ENCODE peak calls at places on chromosome 2, in seven cellular contexts. One of them, this sample, is unnamed.

GRCh38 chr2:220417503-220417902 is 790.1 kb downstream of the SLC4A3 start:
- DNase-seq in A549: no peak
- DNase-seq in ovary: no peak
- DNase-seq in HCT116: no peak
- DNase-seq in uterus: no peak
- DNase-seq in IMR-90: no peak
- DNase-seq in H54: no peak
- DNase-seq in this sample: no peak

GRCh38 chr2:10926191-10926830 is 14.6 kb downstream of the KCNF1 start:
- DNase-seq in IMR-90: no peak
- DNase-seq in H54: no peak
- DNase-seq in ovary: no peak
- DNase-seq in uterus: no peak
- DNase-seq in A549: no peak
- DNase-seq in HCT116: no peak
- DNase-seq in this sample: no peak

GRCh38 chr2:43593241-43593640 is 2.6 kb downstream of the THADA start:
- DNase-seq in A549: no peak
- DNase-seq in uterus: no peak
- DNase-seq in IMR-90: no peak
- DNase-seq in HCT116: no peak
- DNase-seq in H54: no peak
- DNase-seq in ovary: no peak
- DNase-seq in this sample: no peak

GRCh38 chr2:200025717-200026116 is 70.3 kb downstream of the MAIP1 start:
- DNase-seq in IMR-90: peak; percentile 32
- DNase-seq in H54: no peak
- DNase-seq in ovary: no peak
- DNase-seq in uterus: no peak
- DNase-seq in A549: no peak
- DNase-seq in HCT116: no peak
- DNase-seq in this sample: no peak

GRCh38 chr2:174593574-174594203 is 3.9 kb downstream of the WIPF1 start:
- DNase-seq in uterus: no peak
- DNase-seq in H54: peak; percentile 19
- DNase-seq in ovary: no peak
- DNase-seq in IMR-90: peak; percentile 84
- DNase-seq in HCT116: no peak
- DNase-seq in A549: no peak
- DNase-seq in this sample: peak; percentile 76

GRCh38 chr2:71637736-71638135 is 184.4 kb downstream of the DYSF start:
- DNase-seq in ovary: no peak
- DNase-seq in IMR-90: no peak
- DNase-seq in H54: no peak
- DNase-seq in HCT116: no peak
- DNase-seq in A549: no peak
- DNase-seq in uterus: no peak
- DNase-seq in this sample: no peak

GRCh38 chr2:190404487-190404886 is 3.7 kb upstream of the MFSD6 start:
- DNase-seq in ovary: no peak
- DNase-seq in IMR-90: peak; percentile 65
- DNase-seq in uterus: no peak
- DNase-seq in A549: no peak
- DNase-seq in H54: no peak
- DNase-seq in HCT116: peak; percentile 32
- DNase-seq in this sample: no peak

GRCh38 chr2:108632332-108632712 is 87.0 kb upstream of the RANBP2 start:
- DNase-seq in IMR-90: no peak
- DNase-seq in HCT116: no peak
- DNase-seq in uterus: no peak
- DNase-seq in ovary: no peak
- DNase-seq in A549: no peak
- DNase-seq in H54: no peak
- DNase-seq in this sample: no peak

GRCh38 chr2:230347659-230348305 is 20.8 kb downstream of the SP140L start:
- DNase-seq in H54: no peak
- DNase-seq in ovary: no peak
- DNase-seq in IMR-90: peak; percentile 31
- DNase-seq in HCT116: no peak
- DNase-seq in uterus: no peak
- DNase-seq in A549: no peak
- DNase-seq in this sample: no peak

GRCh38 chr2:3266727-3267548 is 110.7 kb downstream of the EIPR1 start:
- DNase-seq in A549: no peak
- DNase-seq in uterus: no peak
- DNase-seq in IMR-90: no peak
- DNase-seq in H54: no peak
- DNase-seq in HCT116: no peak
- DNase-seq in ovary: no peak
- DNase-seq in this sample: no peak

GRCh38 chr2:101272045-101272784 is 19.5 kb downstream of the CNOT11 start:
- DNase-seq in A549: no peak
- DNase-seq in HCT116: no peak
- DNase-seq in ovary: no peak
- DNase-seq in H54: no peak
- DNase-seq in uterus: no peak
- DNase-seq in IMR-90: no peak
- DNase-seq in this sample: no peak

GRCh38 chr2:145764631-145765030 is 1244.7 kb upstream of the ZEB2 start:
- DNase-seq in IMR-90: no peak
- DNase-seq in uterus: peak; percentile 33
- DNase-seq in ovary: peak; percentile 12
- DNase-seq in HCT116: no peak
- DNase-seq in A549: no peak
- DNase-seq in H54: no peak
- DNase-seq in this sample: no peak

GRCh38 chr2:59930430-59930829 is 623.0 kb downstream of the BCL11A start:
- DNase-seq in ovary: no peak
- DNase-seq in A549: no peak
- DNase-seq in H54: no peak
- DNase-seq in HCT116: no peak
- DNase-seq in IMR-90: no peak
- DNase-seq in uterus: no peak
- DNase-seq in this sample: no peak

GRCh38 chr2:486381-486780 is 190.8 kb downstream of the TMEM18 start:
- DNase-seq in ovary: no peak
- DNase-seq in A549: no peak
- DNase-seq in HCT116: no peak
- DNase-seq in IMR-90: no peak
- DNase-seq in H54: no peak
- DNase-seq in uterus: no peak
- DNase-seq in this sample: no peak

GRCh38 chr2:218168635-218169462 is 2.1 kb upstream of the CXCR1 start:
- DNase-seq in HCT116: peak; percentile 37
- DNase-seq in H54: peak; percentile 22
- DNase-seq in ovary: peak; percentile 18
- DNase-seq in A549: peak; percentile 35
- DNase-seq in uterus: peak; percentile 39
- DNase-seq in IMR-90: peak; percentile 18
- DNase-seq in this sample: no peak

GRCh38 chr2:98601532-98602132 is 6.7 kb downstream of the COA5 start:
- DNase-seq in ovary: no peak
- DNase-seq in H54: peak; percentile 31
- DNase-seq in uterus: no peak
- DNase-seq in HCT116: peak; percentile 23
- DNase-seq in A549: peak; percentile 52
- DNase-seq in IMR-90: peak; percentile 47
- DNase-seq in this sample: no peak

DNA sequence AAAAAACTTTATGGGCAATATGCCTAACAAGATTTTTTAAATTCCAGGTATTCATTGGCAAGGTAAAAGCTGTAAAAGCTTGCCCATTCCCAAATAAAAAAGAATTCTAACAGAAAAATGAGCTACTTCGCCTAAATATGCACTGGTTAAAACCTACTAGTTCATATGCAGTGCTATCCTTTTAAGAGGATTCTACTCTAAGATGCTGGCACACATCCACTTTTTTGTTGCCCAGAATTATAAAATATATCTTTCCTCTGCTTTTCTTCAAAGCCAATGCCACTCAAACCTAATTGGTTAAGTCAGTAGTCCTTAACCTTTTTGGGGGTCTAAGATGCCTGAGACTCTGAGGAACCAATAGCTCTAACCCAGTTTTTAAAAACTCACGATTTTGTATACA is 3.2 kb downstream of the XPO1 start:
- DNase-seq in A549: no peak
- DNase-seq in uterus: no peak
- DNase-seq in IMR-90: peak; percentile 3
- DNase-seq in ovary: no peak
- DNase-seq in H54: no peak
- DNase-seq in HCT116: no peak
- DNase-seq in this sample: no peak
- TF ChIP-seq POLR2A in A549: no peak
- TF ChIP-seq POLR2A in uterus: no peak
- TF ChIP-seq POLR2A in IMR-90: no peak
- TF ChIP-seq POLR2A in ovary: no peak
- TF ChIP-seq POLR2A in H54: no peak
- TF ChIP-seq POLR2A in HCT116: no peak
- TF ChIP-seq POLR2A in this sample: no peak

GRCh38 chr2:159613515-159614336 is 2.6 kb downstream of the BAZ2B start:
- DNase-seq in H54: no peak
- DNase-seq in A549: no peak
- DNase-seq in uterus: no peak
- DNase-seq in HCT116: no peak
- DNase-seq in IMR-90: peak; percentile 53
- DNase-seq in ovary: no peak
- DNase-seq in this sample: no peak
- TF ChIP-seq POLR2A in H54: no peak
- TF ChIP-seq POLR2A in A549: no peak
- TF ChIP-seq POLR2A in uterus: no peak
- TF ChIP-seq POLR2A in HCT116: no peak
- TF ChIP-seq POLR2A in IMR-90: no peak
- TF ChIP-seq POLR2A in ovary: no peak
- TF ChIP-seq POLR2A in this sample: no peak

GRCh38 chr2:96816127-96816835 is at the start of gene CNNM3:
- DNase-seq in A549: peak; percentile 96
- DNase-seq in IMR-90: peak; percentile 88
- DNase-seq in uterus: peak; percentile 95
- DNase-seq in H54: peak; percentile 99
- DNase-seq in HCT116: peak; percentile 71
- DNase-seq in ovary: peak; percentile 95
- DNase-seq in this sample: peak; percentile 99
- TF ChIP-seq POLR2A in A549: peak; percentile 68
- TF ChIP-seq POLR2A in IMR-90: no peak
- TF ChIP-seq POLR2A in uterus: peak; percentile 77
- TF ChIP-seq POLR2A in H54: peak; percentile 61
- TF ChIP-seq POLR2A in HCT116: peak; percentile 45
- TF ChIP-seq POLR2A in ovary: peak; percentile 55
- TF ChIP-seq POLR2A in this sample: peak; percentile 16

DNA sequence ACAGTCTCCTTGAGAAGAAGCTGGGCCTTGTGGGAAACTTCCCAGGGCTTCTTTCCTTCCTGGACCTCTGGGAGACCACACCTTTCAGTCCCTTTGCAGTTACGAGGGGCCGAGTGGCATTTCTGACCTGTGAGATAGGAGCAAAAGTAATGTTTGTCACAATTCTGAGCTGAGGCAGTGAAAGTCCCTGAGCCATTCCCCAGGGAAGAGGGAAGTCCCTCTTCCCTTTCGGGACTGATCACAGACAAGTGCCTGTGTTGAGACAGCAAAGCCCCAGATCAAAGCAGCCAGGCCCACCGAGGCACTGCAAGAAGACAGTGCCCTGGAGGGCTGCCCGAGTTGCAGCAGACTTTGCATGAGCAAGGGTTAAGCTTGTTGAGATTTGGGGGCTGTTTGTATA is 41.9 kb downstream of the RHOB start:
- DNase-seq in IMR-90: no peak
- DNase-seq in H54: no peak
- DNase-seq in uterus: no peak
- DNase-seq in A549: no peak
- DNase-seq in ovary: no peak
- DNase-seq in HCT116: no peak
- DNase-seq in this sample: peak; percentile 78
- TF ChIP-seq POLR2A in IMR-90: no peak
- TF ChIP-seq POLR2A in H54: no peak
- TF ChIP-seq POLR2A in uterus: no peak
- TF ChIP-seq POLR2A in A549: no peak
- TF ChIP-seq POLR2A in ovary: no peak
- TF ChIP-seq POLR2A in HCT116: no peak
- TF ChIP-seq POLR2A in this sample: no peak

DNA sequence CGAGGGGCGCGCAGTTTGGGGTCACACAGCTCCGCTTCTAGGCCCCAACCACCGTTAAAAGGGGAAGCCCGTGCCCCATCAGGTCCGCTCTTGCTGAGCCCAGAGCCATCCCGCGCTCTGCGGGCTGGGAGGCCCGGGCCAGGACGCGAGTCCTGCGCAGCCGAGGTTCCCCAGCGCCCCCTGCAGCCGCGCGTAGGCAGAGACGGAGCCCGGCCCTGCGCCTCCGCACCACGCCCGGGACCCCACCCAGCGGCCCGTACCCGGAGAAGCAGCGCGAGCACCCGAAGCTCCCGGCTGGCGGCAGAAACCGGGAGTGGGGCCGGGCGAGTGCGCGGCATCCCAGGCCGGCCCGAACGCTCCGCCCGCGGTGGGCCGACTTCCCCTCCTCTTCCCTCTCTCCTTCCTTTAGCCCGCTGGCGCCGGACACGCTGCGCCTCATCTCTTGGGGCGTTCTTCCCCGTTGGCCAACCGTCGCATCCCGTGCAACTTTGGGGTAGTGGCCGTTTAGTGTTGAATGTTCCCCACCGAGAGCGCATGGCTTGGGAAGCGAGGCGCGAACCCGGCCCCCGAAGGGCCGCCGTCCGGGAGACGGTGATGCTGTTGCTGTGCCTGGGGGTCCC is at the start of gene ITGA4:
- DNase-seq in A549: peak; percentile 36
- DNase-seq in IMR-90: peak; percentile 65
- DNase-seq in H54: peak; percentile 64
- DNase-seq in uterus: peak; percentile 61
- DNase-seq in HCT116: no peak
- DNase-seq in ovary: peak; percentile 15
- DNase-seq in this sample: peak; percentile 49
- TF ChIP-seq POLR2A in A549: no peak
- TF ChIP-seq POLR2A in IMR-90: no peak
- TF ChIP-seq POLR2A in H54: peak; percentile 39
- TF ChIP-seq POLR2A in uterus: no peak
- TF ChIP-seq POLR2A in HCT116: no peak
- TF ChIP-seq POLR2A in ovary: no peak
- TF ChIP-seq POLR2A in this sample: no peak